ENCODE peak calls at places on chromosomes 6 and 20, in eight cellular contexts. One of them, this sample, is unnamed.

GRCh38 chr20:50341880-50342637 is 151.4 kb downstream of the CEBPB start:
- DNase-seq in GM23338: no peak
- DNase-seq in GM20000: no peak
- DNase-seq in heart right ventricle: no peak
- DNase-seq in K562: no peak
- DNase-seq in progenitor cell of endocrine pancreas: no peak
- DNase-seq in AG10803: no peak
- DNase-seq in brain microvascular endothelial cell: no peak
- DNase-seq in this sample: no peak

GRCh38 chr20:15911557-15911956 is 661.7 kb downstream of the KIF16B start:
- DNase-seq in brain microvascular endothelial cell: no peak
- DNase-seq in heart right ventricle: no peak
- DNase-seq in GM23338: no peak
- DNase-seq in progenitor cell of endocrine pancreas: no peak
- DNase-seq in AG10803: no peak
- DNase-seq in K562: no peak
- DNase-seq in GM20000: no peak
- DNase-seq in this sample: no peak

GRCh38 chr6:139586273-139586672 is 211.8 kb upstream of the CITED2 start:
- DNase-seq in heart right ventricle: no peak
- DNase-seq in brain microvascular endothelial cell: no peak
- DNase-seq in K562: no peak
- DNase-seq in GM23338: no peak
- DNase-seq in GM20000: no peak
- DNase-seq in AG10803: no peak
- DNase-seq in progenitor cell of endocrine pancreas: no peak
- DNase-seq in this sample: no peak

GRCh38 chr20:37378785-37379598 is 33.1 kb downstream of the SRC start:
- DNase-seq in GM23338: peak
- DNase-seq in AG10803: peak
- DNase-seq in GM20000: no peak
- DNase-seq in progenitor cell of endocrine pancreas: no peak
- DNase-seq in K562: peak
- DNase-seq in heart right ventricle: no peak
- DNase-seq in brain microvascular endothelial cell: peak
- DNase-seq in this sample: peak

GRCh38 chr20:42024653-42025052 is 406.5 kb upstream of the CHD6 start:
- DNase-seq in progenitor cell of endocrine pancreas: peak
- DNase-seq in AG10803: no peak
- DNase-seq in K562: no peak
- DNase-seq in brain microvascular endothelial cell: no peak
- DNase-seq in GM20000: no peak
- DNase-seq in heart right ventricle: no peak
- DNase-seq in GM23338: no peak
- DNase-seq in this sample: no peak

GRCh38 chr6:170221753-170222400 is 69.0 kb downstream of the DLL1 start:
- DNase-seq in heart right ventricle: no peak
- DNase-seq in progenitor cell of endocrine pancreas: no peak
- DNase-seq in K562: no peak
- DNase-seq in brain microvascular endothelial cell: no peak
- DNase-seq in GM23338: no peak
- DNase-seq in GM20000: no peak
- DNase-seq in AG10803: no peak
- DNase-seq in this sample: no peak

GRCh38 chr20:7765221-7765620 is 175.0 kb downstream of the HAO1 start:
- DNase-seq in AG10803: no peak
- DNase-seq in GM23338: peak
- DNase-seq in heart right ventricle: no peak
- DNase-seq in brain microvascular endothelial cell: no peak
- DNase-seq in GM20000: no peak
- DNase-seq in progenitor cell of endocrine pancreas: no peak
- DNase-seq in K562: no peak
- DNase-seq in this sample: no peak

GRCh38 chr6:117907600-117908245 is 659 bp downstream of the SLC35F1 start:
- DNase-seq in AG10803: no peak
- DNase-seq in GM20000: peak
- DNase-seq in K562: no peak
- DNase-seq in brain microvascular endothelial cell: no peak
- DNase-seq in heart right ventricle: peak
- DNase-seq in GM23338: peak
- DNase-seq in progenitor cell of endocrine pancreas: peak
- DNase-seq in this sample: peak

GRCh38 chr6:40804905-40805304 is 217.7 kb upstream of the LRFN2 start:
- DNase-seq in AG10803: no peak
- DNase-seq in progenitor cell of endocrine pancreas: no peak
- DNase-seq in GM23338: peak
- DNase-seq in heart right ventricle: no peak
- DNase-seq in GM20000: no peak
- DNase-seq in K562: no peak
- DNase-seq in brain microvascular endothelial cell: no peak
- DNase-seq in this sample: no peak

GRCh38 chr6:158150701-158151100 is 17.4 kb downstream of the SERAC1 start:
- DNase-seq in GM23338: no peak
- DNase-seq in progenitor cell of endocrine pancreas: no peak
- DNase-seq in AG10803: no peak
- DNase-seq in brain microvascular endothelial cell: peak
- DNase-seq in K562: no peak
- DNase-seq in heart right ventricle: no peak
- DNase-seq in GM20000: no peak
- DNase-seq in this sample: no peak

GRCh38 chr6:2166717-2167116 is 78.7 kb downstream of the GMDS start:
- DNase-seq in AG10803: no peak
- DNase-seq in GM20000: no peak
- DNase-seq in heart right ventricle: no peak
- DNase-seq in progenitor cell of endocrine pancreas: no peak
- DNase-seq in GM23338: no peak
- DNase-seq in K562: no peak
- DNase-seq in brain microvascular endothelial cell: no peak
- DNase-seq in this sample: no peak

GRCh38 chr6:63904844-63905243 is 269.2 kb downstream of the PHF3 start:
- DNase-seq in heart right ventricle: no peak
- DNase-seq in GM23338: no peak
- DNase-seq in progenitor cell of endocrine pancreas: no peak
- DNase-seq in K562: no peak
- DNase-seq in GM20000: no peak
- DNase-seq in AG10803: peak
- DNase-seq in brain microvascular endothelial cell: peak
- DNase-seq in this sample: no peak

GRCh38 chr6:38488876-38489275 is 150.9 kb downstream of the BTBD9 start:
- DNase-seq in progenitor cell of endocrine pancreas: no peak
- DNase-seq in K562: no peak
- DNase-seq in heart right ventricle: no peak
- DNase-seq in GM20000: no peak
- DNase-seq in brain microvascular endothelial cell: no peak
- DNase-seq in AG10803: no peak
- DNase-seq in GM23338: no peak
- DNase-seq in this sample: no peak

GRCh38 chr6:41111017-41111416 is 38.2 kb downstream of the NFYA start:
- DNase-seq in brain microvascular endothelial cell: no peak
- DNase-seq in GM20000: no peak
- DNase-seq in AG10803: no peak
- DNase-seq in progenitor cell of endocrine pancreas: no peak
- DNase-seq in K562: no peak
- DNase-seq in GM23338: no peak
- DNase-seq in heart right ventricle: no peak
- DNase-seq in this sample: no peak

GRCh38 chr20:48820649-48820973 is 7.2 kb downstream of the PREX1 start:
- DNase-seq in GM20000: no peak
- DNase-seq in progenitor cell of endocrine pancreas: no peak
- DNase-seq in brain microvascular endothelial cell: no peak
- DNase-seq in K562: no peak
- DNase-seq in heart right ventricle: no peak
- DNase-seq in AG10803: no peak
- DNase-seq in GM23338: no peak
- DNase-seq in this sample: no peak

GRCh38 chr6:22838346-22838745 is 269.0 kb downstream of the HDGFL1 start:
- DNase-seq in GM20000: no peak
- DNase-seq in heart right ventricle: no peak
- DNase-seq in GM23338: peak
- DNase-seq in brain microvascular endothelial cell: no peak
- DNase-seq in K562: no peak
- DNase-seq in AG10803: no peak
- DNase-seq in progenitor cell of endocrine pancreas: no peak
- DNase-seq in this sample: no peak

GRCh38 chr6:42368156-42368555 is 83.6 kb downstream of the TRERF1 start:
- DNase-seq in AG10803: no peak
- DNase-seq in K562: no peak
- DNase-seq in brain microvascular endothelial cell: no peak
- DNase-seq in GM23338: no peak
- DNase-seq in GM20000: peak
- DNase-seq in progenitor cell of endocrine pancreas: no peak
- DNase-seq in heart right ventricle: no peak
- DNase-seq in this sample: no peak

GRCh38 chr20:31606928-31607639 is 2.0 kb downstream of the ID1 start:
- DNase-seq in brain microvascular endothelial cell: no peak
- DNase-seq in progenitor cell of endocrine pancreas: no peak
- DNase-seq in AG10803: peak
- DNase-seq in K562: peak
- DNase-seq in GM23338: peak
- DNase-seq in heart right ventricle: peak
- DNase-seq in GM20000: peak
- DNase-seq in this sample: peak

GRCh38 chr20:34773726-34774125 is 51.7 kb downstream of the NCOA6 start:
- DNase-seq in GM23338: no peak
- DNase-seq in heart right ventricle: no peak
- DNase-seq in AG10803: peak
- DNase-seq in GM20000: no peak
- DNase-seq in K562: no peak
- DNase-seq in progenitor cell of endocrine pancreas: no peak
- DNase-seq in brain microvascular endothelial cell: no peak
- DNase-seq in this sample: no peak

DNA sequence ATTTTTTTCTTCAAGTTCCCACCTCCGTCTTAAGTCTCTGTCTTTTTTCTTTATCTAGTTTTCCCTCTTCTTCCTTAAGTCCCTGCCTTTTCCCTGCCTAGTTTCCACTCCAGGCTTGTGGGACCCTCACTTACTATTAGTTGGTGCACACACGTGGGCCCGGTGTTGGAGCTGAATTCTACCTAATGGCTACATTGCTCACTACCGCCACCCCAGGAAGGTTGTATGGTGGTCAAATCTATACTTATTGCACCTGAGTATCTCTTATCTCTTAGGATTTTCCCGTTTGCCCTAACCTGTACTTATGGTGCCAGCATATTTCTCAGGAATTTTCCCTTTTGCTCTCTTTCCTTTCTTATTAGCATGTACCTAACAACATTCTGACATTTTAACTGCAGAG is 692.8 kb downstream of the EPM2A start:
- DNase-seq in heart right ventricle: no peak
- DNase-seq in K562: no peak
- DNase-seq in GM20000: no peak
- DNase-seq in AG10803: no peak
- DNase-seq in GM23338: peak
- DNase-seq in brain microvascular endothelial cell: no peak
- DNase-seq in progenitor cell of endocrine pancreas: no peak
- DNase-seq in this sample: no peak
- TF ChIP-seq CTCF in heart right ventricle: no peak
- TF ChIP-seq CTCF in K562: peak
- TF ChIP-seq CTCF in GM20000: no peak
- TF ChIP-seq CTCF in AG10803: no peak
- TF ChIP-seq CTCF in GM23338: peak
- TF ChIP-seq CTCF in brain microvascular endothelial cell: peak
- TF ChIP-seq CTCF in progenitor cell of endocrine pancreas: no peak
- TF ChIP-seq CTCF in this sample: no peak

GRCh38 chr6:131808460-131809269 is 845 bp downstream of the ENPP1 start:
- DNase-seq in GM23338: no peak
- DNase-seq in brain microvascular endothelial cell: no peak
- DNase-seq in K562: no peak
- DNase-seq in GM20000: no peak
- DNase-seq in heart right ventricle: no peak
- DNase-seq in AG10803: no peak
- DNase-seq in progenitor cell of endocrine pancreas: no peak
- DNase-seq in this sample: no peak

GRCh38 chr6:131811510-131811909 is 3.7 kb downstream of the ENPP1 start:
- DNase-seq in GM20000: no peak
- DNase-seq in heart right ventricle: no peak
- DNase-seq in K562: no peak
- DNase-seq in GM23338: no peak
- DNase-seq in brain microvascular endothelial cell: no peak
- DNase-seq in progenitor cell of endocrine pancreas: no peak
- DNase-seq in AG10803: no peak
- DNase-seq in this sample: no peak

GRCh38 chr6:131807321-131807643 is 538 bp upstream of the ENPP1 start:
- DNase-seq in heart right ventricle: no peak
- DNase-seq in K562: no peak
- DNase-seq in GM20000: no peak
- DNase-seq in progenitor cell of endocrine pancreas: no peak
- DNase-seq in brain microvascular endothelial cell: no peak
- DNase-seq in AG10803: no peak
- DNase-seq in GM23338: no peak
- DNase-seq in this sample: no peak

GRCh38 chr6:131803007-131803769 is 4.6 kb upstream of the ENPP1 start:
- DNase-seq in progenitor cell of endocrine pancreas: no peak
- DNase-seq in GM23338: no peak
- DNase-seq in GM20000: no peak
- DNase-seq in brain microvascular endothelial cell: no peak
- DNase-seq in heart right ventricle: no peak
- DNase-seq in K562: no peak
- DNase-seq in AG10803: no peak
- DNase-seq in this sample: no peak

GRCh38 chr6:131807644-131808459 is at the start of gene ENPP1:
- DNase-seq in GM23338: peak
- DNase-seq in progenitor cell of endocrine pancreas: peak
- DNase-seq in GM20000: peak
- DNase-seq in K562: peak
- DNase-seq in heart right ventricle: peak
- DNase-seq in AG10803: peak
- DNase-seq in brain microvascular endothelial cell: no peak
- DNase-seq in this sample: peak
- TF ChIP-seq CTCF in GM23338: peak
- TF ChIP-seq CTCF in progenitor cell of endocrine pancreas: peak
- TF ChIP-seq CTCF in GM20000: no peak
- TF ChIP-seq CTCF in K562: peak
- TF ChIP-seq CTCF in heart right ventricle: peak
- TF ChIP-seq CTCF in AG10803: peak
- TF ChIP-seq CTCF in brain microvascular endothelial cell: peak
- TF ChIP-seq CTCF in this sample: peak

GRCh38 chr20:40670251-40670650 is 18.8 kb downstream of the MAFB start:
- DNase-seq in GM20000: no peak
- DNase-seq in K562: peak
- DNase-seq in heart right ventricle: no peak
- DNase-seq in AG10803: no peak
- DNase-seq in brain microvascular endothelial cell: no peak
- DNase-seq in GM23338: no peak
- DNase-seq in progenitor cell of endocrine pancreas: no peak
- DNase-seq in this sample: no peak
- TF ChIP-seq CTCF in GM20000: no peak
- TF ChIP-seq CTCF in K562: peak
- TF ChIP-seq CTCF in heart right ventricle: no peak
- TF ChIP-seq CTCF in AG10803: peak
- TF ChIP-seq CTCF in brain microvascular endothelial cell: no peak
- TF ChIP-seq CTCF in GM23338: no peak
- TF ChIP-seq CTCF in progenitor cell of endocrine pancreas: no peak
- TF ChIP-seq CTCF in this sample: no peak

DNA sequence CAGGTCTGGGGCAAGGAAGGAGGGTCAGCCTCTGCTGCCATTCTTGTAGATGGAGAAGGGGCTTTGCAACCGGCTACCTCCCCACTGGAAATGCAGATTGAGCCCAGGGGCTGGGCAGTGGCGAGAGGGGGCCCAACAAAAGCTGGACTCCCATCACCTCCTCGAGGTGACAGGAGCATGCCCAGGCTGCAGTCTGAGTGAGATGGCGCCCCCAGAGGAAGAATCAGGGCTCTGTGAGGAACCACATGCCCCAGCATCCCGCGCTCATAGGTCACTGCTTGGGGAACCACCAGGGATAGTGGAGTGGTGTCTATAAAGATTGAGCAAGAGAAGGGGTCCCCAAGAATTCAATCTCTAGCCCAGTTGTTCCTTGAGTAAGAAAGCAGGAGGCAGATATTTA is 31.6 kb upstream of the NEDD9 start:
- DNase-seq in heart right ventricle: no peak
- DNase-seq in K562: peak
- DNase-seq in brain microvascular endothelial cell: no peak
- DNase-seq in GM23338: peak
- DNase-seq in progenitor cell of endocrine pancreas: no peak
- DNase-seq in AG10803: no peak
- DNase-seq in GM20000: no peak
- DNase-seq in this sample: no peak
- TF ChIP-seq CTCF in heart right ventricle: no peak
- TF ChIP-seq CTCF in K562: peak
- TF ChIP-seq CTCF in brain microvascular endothelial cell: no peak
- TF ChIP-seq CTCF in GM23338: peak
- TF ChIP-seq CTCF in progenitor cell of endocrine pancreas: no peak
- TF ChIP-seq CTCF in AG10803: no peak
- TF ChIP-seq CTCF in GM20000: no peak
- TF ChIP-seq CTCF in this sample: no peak

This sample was measured in left lung.